ENCODE peak calls at places on chromosomes 11 and 22, in five cellular contexts. U, F, X, I and S are unnamed samples.

GRCh38 chr22:23383491-23384450 is 196.3 kb downstream of the IGLL1 start:
- DNase-seq in F (no peak), I (no peak), X (no peak), U (no peak), S (no peak)

GRCh38 chr11:10325398-10326079 is 20.7 kb downstream of the ADM start:
- DNase-seq in I (no peak), U (no peak), X (no peak), F (no peak), S (peak)

GRCh38 chr22:21699643-21700042 is 33.8 kb downstream of the PPIL2 start:
- DNase-seq in I (no peak), X (no peak), U (no peak), F (no peak), S (no peak)

GRCh38 chr11:119493712-119494111 is 70.7 kb upstream of the THY1 start:
- DNase-seq in I (no peak), X (no peak), F (no peak), U (no peak), S (no peak)

GRCh38 chr22:49066619-49067018 is 761.1 kb downstream of the BRD1 start:
- DNase-seq in U (no peak), I (no peak), F (no peak), X (no peak), S (no peak)

GRCh38 chr22:36385491-36386350 is 2.0 kb downstream of the MYH9 start:
- DNase-seq in X (no peak), U (peak), F (peak), I (peak), S (no peak)

GRCh38 chr22:32444068-32444467 is 20.2 kb downstream of the BPIFC start:
- DNase-seq in X (no peak), F (no peak), I (no peak), U (no peak), S (peak)

GRCh38 chr11:109424893-109425292 is 2.9 kb downstream of the C11orf87 start:
- DNase-seq in I (no peak), X (no peak), F (peak), U (no peak), S (no peak)

GRCh38 chr11:1757861-1758610 is 5.7 kb downstream of the CTSD start:
- DNase-seq in F (peak), I (peak), U (peak), X (no peak), S (no peak)

GRCh38 chr11:12544986-12545775 is 129.0 kb upstream of the TEAD1 start:
- DNase-seq in F (no peak), I (no peak), X (no peak), U (no peak), S (no peak)

GRCh38 chr22:25953276-25953675 is 211.3 kb downstream of the MYO18B start:
- DNase-seq in X (no peak), U (no peak), F (no peak), I (no peak), S (no peak)

GRCh38 chr22:30876221-30876751 is 92.3 kb downstream of the MORC2 start:
- DNase-seq in X (no peak), F (peak), I (no peak), U (no peak), S (no peak)

GRCh38 chr11:57460756-57461749 is 725 bp downstream of the RTN4RL2 start:
- DNase-seq in F (no peak), I (no peak), X (no peak), U (no peak), S (no peak)

GRCh38 chr11:65209711-65210360 is 28.1 kb downstream of the CAPN1 start:
- DNase-seq in X (no peak), U (no peak), I (no peak), F (no peak), S (no peak)

GRCh38 chr11:74689666-74690065 is 41.6 kb downstream of the CHRDL2 start:
- DNase-seq in I (no peak), U (no peak), X (no peak), F (no peak), S (no peak)

GRCh38 chr11:125494033-125494364 is 2.1 kb downstream of the FEZ1 start:
- DNase-seq in I (no peak), U (no peak), F (no peak), X (no peak), S (no peak)

GRCh38 chr11:62789576-62789975 is 2.2 kb downstream of the TMEM223 start:
- DNase-seq in U (no peak), I (no peak), X (no peak), F (no peak), S (no peak)

GRCh38 chr22:48920776-48921241 is 906.9 kb downstream of the BRD1 start:
- DNase-seq in X (no peak), I (no peak), F (no peak), U (no peak), S (no peak)

GRCh38 chr11:44977493-44977984 is 26.9 kb upstream of the TP53I11 start:
- DNase-seq in I (no peak), U (no peak), F (no peak), X (no peak), S (no peak)

GRCh38 chr11:93541884-93542752 is 1.1 kb downstream of the SMCO4 start:
- DNase-seq in I (peak), X (no peak), U (no peak), F (peak), S (peak)

GRCh38 chr11:127052420-127052819 is 51.9 kb upstream of the KIRREL3 start:
- DNase-seq in F (no peak), X (no peak), I (no peak), U (no peak), S (no peak)

GRCh38 chr11:122491486-122491885 is 164.0 kb upstream of the UBASH3B start:
- DNase-seq in I (no peak), U (no peak), X (no peak), F (no peak), S (no peak)

GRCh38 chr11:70501933-70502540 is 103.7 kb downstream of the CTTN start:
- DNase-seq in U (no peak), F (peak), X (no peak), I (no peak), S (no peak)

GRCh38 chr11:22317656-22318055 is 20.5 kb upstream of the SLC17A6 start:
- DNase-seq in F (no peak), X (no peak), U (no peak), I (no peak), S (no peak)

GRCh38 chr11:7577883-7578242 is 64.1 kb downstream of the PPFIBP2 start:
- DNase-seq in X (no peak), F (no peak), I (no peak), U (no peak), S (no peak)

GRCh38 chr11:132402056-132402684 is 1031.8 kb downstream of the NTM start:
- DNase-seq in F (no peak), X (no peak), I (no peak), U (no peak), S (no peak)

GRCh38 chr11:86693501-86693900 is 21.1 kb upstream of the ME3 start:
- DNase-seq in F (no peak), U (no peak), X (no peak), I (no peak), S (no peak)

GRCh38 chr11:134034496-134035381 is 34.1 kb upstream of the JAM3 start:
- DNase-seq in U (no peak), I (peak), X (no peak), F (no peak), S (no peak)

GRCh38 chr22:45090364-45090960 is 73.3 kb upstream of the NUP50 start:
- DNase-seq in F (no peak), U (no peak), I (no peak), X (no peak), S (no peak)

GRCh38 chr22:47623740-47624103 is 861.3 kb downstream of the TBC1D22A start:
- DNase-seq in U (no peak), I (no peak), F (no peak), X (no peak), S (no peak)

GRCh38 chr11:125228425-125228824 is 63.9 kb downstream of the PKNOX2 start:
- DNase-seq in X (no peak), F (no peak), I (no peak), U (no peak), S (no peak)

GRCh38 chr11:84855846-84856245 is 771.3 kb downstream of the DLG2 start:
- DNase-seq in X (no peak), F (no peak), U (no peak), I (no peak), S (peak)

GRCh38 chr22:38317237-38317994 is at the start of gene CSNK1E:
- DNase-seq in U (peak), I (peak), X (peak), F (peak), S (no peak)

GRCh38 chr11:98711011-98711410 is 309.7 kb upstream of the CNTN5 start:
- DNase-seq in I (no peak), X (no peak), U (no peak), F (no peak), S (no peak)

GRCh38 chr11:66548041-66548440 is 1.3 kb downstream of the ACTN3 start:
- DNase-seq in U (no peak), X (no peak), F (no peak), I (no peak), S (no peak)